ENCODE peak calls at places on chromosomes 13 and 19, in four cellular contexts. One of them, this sample, is unnamed.

GRCh38 chr19:12772323-12772722 is 3.0 kb downstream of the HOOK2 start:
- DNase-seq in WTC11: no peak
- DNase-seq in K562: no peak
- DNase-seq in GM12878: no peak
- DNase-seq in this sample: no peak

GRCh38 chr19:29665826-29666633 is 769 bp downstream of the PLEKHF1 start:
- DNase-seq in WTC11: peak
- DNase-seq in K562: no peak
- DNase-seq in GM12878: no peak
- DNase-seq in this sample: no peak

GRCh38 chr13:51832471-51833152 is 12.4 kb downstream of the TMEM272 start:
- DNase-seq in WTC11: no peak
- DNase-seq in K562: no peak
- DNase-seq in GM12878: no peak
- DNase-seq in this sample: no peak

GRCh38 chr13:46963874-46964273 is 67.0 kb upstream of the HTR2A start:
- DNase-seq in WTC11: no peak
- DNase-seq in K562: no peak
- DNase-seq in GM12878: no peak
- DNase-seq in this sample: no peak

GRCh38 chr19:12930002-12930645 is 3.4 kb downstream of the FARSA start:
- DNase-seq in WTC11: no peak
- DNase-seq in K562: no peak
- DNase-seq in GM12878: no peak
- DNase-seq in this sample: no peak

GRCh38 chr19:4988770-4989251 is 19.9 kb downstream of the KDM4B start:
- DNase-seq in WTC11: no peak
- DNase-seq in K562: no peak
- DNase-seq in GM12878: no peak
- DNase-seq in this sample: no peak

GRCh38 chr13:83452292-83452950 is 429.9 kb downstream of the SLITRK1 start:
- DNase-seq in WTC11: no peak
- DNase-seq in K562: no peak
- DNase-seq in GM12878: no peak
- DNase-seq in this sample: no peak

GRCh38 chr13:35293579-35293978 is 182.9 kb downstream of the MAB21L1 start:
- DNase-seq in WTC11: no peak
- DNase-seq in K562: no peak
- DNase-seq in GM12878: no peak
- DNase-seq in this sample: no peak

GRCh38 chr13:46097015-46097414 is 7.8 kb downstream of the CPB2 start:
- DNase-seq in WTC11: no peak
- DNase-seq in K562: no peak
- DNase-seq in GM12878: no peak
- DNase-seq in this sample: no peak

GRCh38 chr13:102487330-102487729 is 85.5 kb upstream of the FGF14 start:
- DNase-seq in WTC11: no peak
- DNase-seq in K562: no peak
- DNase-seq in GM12878: no peak
- DNase-seq in this sample: no peak

GRCh38 chr19:6587093-6587820 is 3.7 kb downstream of the CD70 start:
- DNase-seq in WTC11: peak
- DNase-seq in K562: no peak
- DNase-seq in GM12878: no peak
- DNase-seq in this sample: no peak

GRCh38 chr19:54551950-54552912 is 21.4 kb upstream of the LILRA2 start:
- DNase-seq in WTC11: no peak
- DNase-seq in K562: no peak
- DNase-seq in GM12878: peak
- DNase-seq in this sample: no peak

GRCh38 chr13:51861728-51862300 is at the start of gene CCDC70:
- DNase-seq in WTC11: no peak
- DNase-seq in K562: peak
- DNase-seq in GM12878: no peak
- DNase-seq in this sample: no peak

GRCh38 chr13:31749929-31750328 is 10.6 kb downstream of the RXFP2 start:
- DNase-seq in WTC11: no peak
- DNase-seq in K562: no peak
- DNase-seq in GM12878: no peak
- DNase-seq in this sample: no peak

GRCh38 chr19:14916848-14917247 is 24.4 kb upstream of the OR7C2 start:
- DNase-seq in WTC11: no peak
- DNase-seq in K562: no peak
- DNase-seq in GM12878: no peak
- DNase-seq in this sample: no peak

GRCh38 chr13:54029226-54029625 is 1000.6 kb downstream of the OLFM4 start:
- DNase-seq in WTC11: no peak
- DNase-seq in K562: no peak
- DNase-seq in GM12878: peak
- DNase-seq in this sample: no peak

GRCh38 chr19:10812902-10813404 is 23.1 kb downstream of the TMED1 start:
- DNase-seq in WTC11: no peak
- DNase-seq in K562: peak
- DNase-seq in GM12878: no peak
- DNase-seq in this sample: no peak

GRCh38 chr13:83508905-83509304 is 373.4 kb downstream of the SLITRK1 start:
- DNase-seq in WTC11: no peak
- DNase-seq in K562: no peak
- DNase-seq in GM12878: no peak
- DNase-seq in this sample: no peak

GRCh38 chr19:38304866-38305429 is 897 bp downstream of the C19orf33 start:
- DNase-seq in WTC11: peak
- DNase-seq in K562: peak
- DNase-seq in GM12878: no peak
- DNase-seq in this sample: peak

GRCh38 chr19:29879655-29879974 is 62.4 kb upstream of the URI1 start:
- DNase-seq in WTC11: no peak
- DNase-seq in K562: no peak
- DNase-seq in GM12878: no peak
- DNase-seq in this sample: no peak

GRCh38 chr19:40640744-40641143 is 39.6 kb downstream of the LTBP4 start:
- DNase-seq in WTC11: no peak
- DNase-seq in K562: peak
- DNase-seq in GM12878: no peak
- DNase-seq in this sample: no peak

GRCh38 chr19:49570138-49570856 is 10.1 kb downstream of the NOSIP start:
- DNase-seq in WTC11: peak
- DNase-seq in K562: peak
- DNase-seq in GM12878: no peak
- DNase-seq in this sample: peak

GRCh38 chr19:43439183-43440063 is 24.7 kb downstream of the TEX101 start:
- DNase-seq in WTC11: no peak
- DNase-seq in K562: no peak
- DNase-seq in GM12878: no peak
- DNase-seq in this sample: peak

GRCh38 chr19:35213678-35214632 is 14.6 kb downstream of the FAM187B start:
- DNase-seq in WTC11: no peak
- DNase-seq in K562: peak
- DNase-seq in GM12878: peak
- DNase-seq in this sample: no peak
- TF ChIP-seq TCF7 in WTC11: no peak
- TF ChIP-seq TCF7 in K562: no peak
- TF ChIP-seq TCF7 in GM12878: no peak
- TF ChIP-seq TCF7 in this sample: no peak

GRCh38 chr19:55585658-55586339 is 5.2 kb upstream of the ZNF579 start:
- DNase-seq in WTC11: peak
- DNase-seq in K562: peak
- DNase-seq in GM12878: no peak
- DNase-seq in this sample: peak
- TF ChIP-seq TCF7 in WTC11: no peak
- TF ChIP-seq TCF7 in K562: no peak
- TF ChIP-seq TCF7 in GM12878: no peak
- TF ChIP-seq TCF7 in this sample: no peak

DNA sequence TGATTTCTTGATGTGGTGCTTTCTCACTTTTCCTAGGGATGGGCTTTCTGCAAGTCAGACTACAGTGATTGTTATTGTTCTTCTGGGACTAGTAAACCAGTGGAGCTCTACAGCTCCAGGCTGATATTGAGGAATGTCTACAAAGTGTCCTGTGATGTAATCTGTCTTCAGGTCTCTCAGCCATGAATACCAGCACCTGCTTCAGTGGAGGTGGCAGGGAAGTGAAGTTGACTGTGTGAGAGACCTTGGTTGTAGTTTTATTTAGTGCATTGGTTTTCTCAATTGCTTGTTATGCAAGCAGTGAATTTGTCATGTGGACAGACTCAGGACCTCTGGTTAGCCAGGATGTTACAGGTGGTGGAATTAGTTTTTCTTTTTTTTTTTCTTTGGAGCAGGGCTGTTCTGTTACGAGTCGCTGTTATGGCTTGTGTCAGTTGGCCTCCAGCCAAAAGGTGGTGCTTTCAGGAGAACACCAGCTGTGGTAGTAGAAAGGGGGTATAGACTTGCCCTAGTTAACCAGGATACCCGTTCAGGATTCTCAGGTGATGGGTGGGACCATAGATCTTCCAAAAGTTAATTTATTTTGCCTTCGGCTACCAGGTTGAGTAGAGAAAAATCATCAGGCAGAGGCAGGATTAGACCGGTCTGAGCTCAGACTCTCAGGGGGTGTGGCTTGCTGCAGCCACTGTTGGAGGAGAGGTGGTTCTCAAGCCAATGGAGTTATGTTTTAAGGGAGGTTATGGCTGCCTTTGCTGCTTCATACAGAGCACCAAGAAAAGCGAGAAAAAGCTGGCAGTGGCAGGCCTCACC is 11.9 kb upstream of the ZNF675 start:
- DNase-seq in WTC11: peak
- DNase-seq in K562: no peak
- DNase-seq in GM12878: no peak
- DNase-seq in this sample: no peak
- TF ChIP-seq TCF7 in WTC11: no peak
- TF ChIP-seq TCF7 in K562: no peak
- TF ChIP-seq TCF7 in GM12878: no peak
- TF ChIP-seq TCF7 in this sample: no peak

GRCh38 chr19:50669319-50670101 is 20.3 kb downstream of the C19orf81 start:
- DNase-seq in WTC11: no peak
- DNase-seq in K562: peak
- DNase-seq in GM12878: no peak
- DNase-seq in this sample: no peak
- TF ChIP-seq TCF7 in WTC11: no peak
- TF ChIP-seq TCF7 in K562: no peak
- TF ChIP-seq TCF7 in GM12878: no peak
- TF ChIP-seq TCF7 in this sample: no peak

DNA sequence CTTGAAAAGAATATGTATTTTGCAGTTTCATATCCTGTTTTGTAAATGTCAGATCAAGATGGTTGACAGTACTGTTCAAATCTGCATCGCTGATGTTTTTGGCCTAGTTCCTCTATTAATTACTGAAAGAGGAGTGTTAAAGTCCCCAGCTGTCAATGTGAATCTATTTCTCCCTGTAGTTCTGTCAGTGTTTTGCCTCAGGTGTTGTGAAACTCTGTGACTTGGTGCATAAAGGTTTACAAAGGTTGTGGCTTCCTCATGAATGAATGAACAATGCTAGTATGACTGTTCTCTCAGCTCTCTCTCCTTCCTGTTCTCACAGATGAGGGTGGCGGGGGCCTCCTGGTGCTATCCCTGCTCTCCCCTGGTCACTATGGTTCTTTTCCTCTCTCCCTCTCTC is 142.4 kb downstream of the MYCBP2 start:
- DNase-seq in WTC11: no peak
- DNase-seq in K562: no peak
- DNase-seq in GM12878: peak
- DNase-seq in this sample: no peak
- TF ChIP-seq TCF7 in WTC11: no peak
- TF ChIP-seq TCF7 in K562: no peak
- TF ChIP-seq TCF7 in GM12878: peak
- TF ChIP-seq TCF7 in this sample: no peak

GRCh38 chr13:111397202-111397880 is 76.9 kb downstream of the TEX29 start:
- DNase-seq in WTC11: no peak
- DNase-seq in K562: no peak
- DNase-seq in GM12878: no peak
- DNase-seq in this sample: no peak

GRCh38 chr13:111398196-111398595 is 77.8 kb downstream of the TEX29 start:
- DNase-seq in WTC11: no peak
- DNase-seq in K562: no peak
- DNase-seq in GM12878: no peak
- DNase-seq in this sample: no peak

GRCh38 chr13:111394211-111394922 is 73.9 kb downstream of the TEX29 start:
- DNase-seq in WTC11: no peak
- DNase-seq in K562: no peak
- DNase-seq in GM12878: no peak
- DNase-seq in this sample: no peak

GRCh38 chr13:111395511-111396393 is 75.3 kb downstream of the TEX29 start:
- DNase-seq in WTC11: no peak
- DNase-seq in K562: no peak
- DNase-seq in GM12878: no peak
- DNase-seq in this sample: no peak

DNA sequence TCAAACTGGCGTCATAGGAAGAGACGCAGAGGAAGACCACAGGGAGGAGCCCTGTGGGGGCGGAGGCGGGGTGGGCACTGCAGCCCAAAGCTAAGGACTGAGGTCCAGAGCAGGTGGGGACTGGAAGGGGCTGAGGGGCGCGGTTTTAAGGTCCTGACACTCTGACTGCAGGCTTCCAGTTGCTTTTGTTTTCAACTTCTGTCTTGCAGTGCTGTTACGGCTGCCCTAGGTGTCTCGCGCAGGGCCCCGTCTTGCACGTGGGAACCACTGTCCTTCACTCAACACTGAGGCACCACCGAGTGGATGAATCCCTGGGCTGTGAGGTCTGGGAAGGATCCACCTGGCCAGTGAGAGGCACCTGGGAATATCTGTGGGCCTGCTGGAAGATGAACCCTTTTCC is 76.0 kb downstream of the TEX29 start:
- DNase-seq in WTC11: no peak
- DNase-seq in K562: no peak
- DNase-seq in GM12878: no peak
- DNase-seq in this sample: no peak
- TF ChIP-seq TCF7 in WTC11: no peak
- TF ChIP-seq TCF7 in K562: no peak
- TF ChIP-seq TCF7 in GM12878: no peak
- TF ChIP-seq TCF7 in this sample: no peak

DNA sequence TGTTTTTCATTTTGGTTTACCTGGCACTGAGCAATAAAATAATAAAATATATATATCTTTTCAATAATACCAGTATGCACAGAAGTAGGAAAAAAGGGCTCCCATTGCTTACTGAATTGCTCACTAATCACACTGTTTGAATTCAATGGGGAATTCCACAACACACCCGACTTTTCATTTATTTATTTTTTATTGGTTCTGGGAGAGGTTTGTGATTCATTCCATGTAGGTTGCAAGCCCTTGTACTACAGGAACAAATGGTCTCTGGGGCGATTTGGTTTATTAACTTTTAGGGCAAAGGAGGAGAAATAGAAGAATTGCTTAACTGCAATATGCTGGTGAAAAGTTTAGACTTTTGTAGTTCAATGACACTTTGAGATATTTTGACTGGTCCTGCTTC is 207.4 kb downstream of the DCT start:
- DNase-seq in WTC11: no peak
- DNase-seq in K562: no peak
- DNase-seq in GM12878: no peak
- DNase-seq in this sample: no peak
- TF ChIP-seq TCF7 in WTC11: no peak
- TF ChIP-seq TCF7 in K562: no peak
- TF ChIP-seq TCF7 in GM12878: no peak
- TF ChIP-seq TCF7 in this sample: no peak

This sample was measured in HepG2.